ENCODE peak calls at places on chromosomes 5 and 9, in seven cellular contexts. V, H, J, G, X, E and M are unnamed samples. For H3K9me3, the result is how much of the 10 kb centered on the place peaks cover.

GRCh38 chr5:159133041-159133741 is 33.5 kb upstream of the EBF1 start:
- DNase-seq in V (peak), G (peak), E (no peak), H (peak), J (peak), X (peak), M (peak)

GRCh38 chr5:62306494-62307363 is 723 bp downstream of the KIF2A start:
- DNase-seq in E (peak), G (no peak), J (no peak), V (peak), H (peak), X (no peak), M (peak)

GRCh38 chr5:113212244-113212920 is 222.4 kb downstream of the TSSK1B start:
- DNase-seq in H (peak), G (no peak), V (no peak), X (no peak), J (peak), E (peak), M (no peak)

GRCh38 chr5:116078199-116078598 is 6.6 kb upstream of the COMMD10 start:
- DNase-seq in V (no peak), G (no peak), X (no peak), H (no peak), E (no peak), J (no peak), M (no peak)

GRCh38 chr9:19988281-19988680 is 199.4 kb upstream of the SLC24A2 start:
- DNase-seq in X (no peak), G (no peak), J (no peak), H (no peak), E (no peak), V (no peak), M (no peak)

GRCh38 chr5:97846646-97847045 is 663.6 kb upstream of the RIOK2 start:
- DNase-seq in X (no peak), V (no peak), E (no peak), H (no peak), J (no peak), G (no peak), M (no peak)

GRCh38 chr9:21994526-21994995 is at the start of gene CDKN2B-AS1:
- DNase-seq in H (peak), J (peak), G (peak), V (no peak), X (peak), E (peak), M (peak)

GRCh38 chr5:158658439-158659230 is 441.1 kb downstream of the EBF1 start:
- DNase-seq in X (no peak), E (no peak), G (no peak), V (no peak), H (peak), J (no peak), M (no peak)

GRCh38 chr5:33894566-33894965 is 2.8 kb upstream of the ADAMTS12 start:
- DNase-seq in V (no peak), G (no peak), X (no peak), E (no peak), H (peak), J (no peak), M (no peak)

GRCh38 chr9:129262261-129262660 is 84.2 kb upstream of the IER5L start:
- DNase-seq in G (no peak), X (no peak), H (no peak), E (no peak), V (no peak), J (no peak), M (no peak)

GRCh38 chr9:2810424-2811075 is 33.3 kb downstream of the PUM3 start:
- DNase-seq in G (no peak), H (no peak), E (no peak), X (no peak), V (no peak), J (no peak), M (no peak)

GRCh38 chr9:93949694-93950449 is 5.3 kb downstream of the BARX1 start:
- DNase-seq in E (no peak), J (no peak), X (peak), H (no peak), V (no peak), G (no peak), M (no peak)

GRCh38 chr5:168879929-168880328 is 300.8 kb upstream of the PANK3 start:
- DNase-seq in J (no peak), X (no peak), G (no peak), V (no peak), E (peak), H (no peak), M (no peak)

GRCh38 chr9:126558051-126558665 is 55.6 kb upstream of the LMX1B start:
- DNase-seq in E (peak), J (peak), H (peak), G (peak), V (peak), X (peak), M (peak)

GRCh38 chr9:137021979-137022619 is 5.9 kb downstream of the ABCA2 start:
- DNase-seq in X (peak), G (no peak), V (no peak), E (peak), J (no peak), H (peak), M (peak)

GRCh38 chr5:73867344-73868335 is 241.6 kb downstream of the ARHGEF28 start:
- DNase-seq in H (peak), V (no peak), E (no peak), J (no peak), X (no peak), G (no peak), M (no peak)

GRCh38 chr5:154477382-154478223 is 424 bp downstream of the HAND1 start:
- DNase-seq in E (no peak), G (no peak), X (no peak), J (no peak), V (no peak), H (peak), M (no peak)

GRCh38 chr9:31394040-31394473 is 990.4 kb upstream of the ACO1 start:
- DNase-seq in H (no peak), X (no peak), V (no peak), E (no peak), G (no peak), J (no peak), M (no peak)

GRCh38 chr5:122607818-122608217 is 167.1 kb upstream of the SNX2 start:
- DNase-seq in E (no peak), V (no peak), H (no peak), G (no peak), X (no peak), J (no peak), M (no peak)

GRCh38 chr5:54883374-54884194 is 101.8 kb downstream of the ESM1 start:
- DNase-seq in X (no peak), V (peak), E (peak), G (peak), J (peak), H (peak), M (peak)

GRCh38 chr9:109556786-109557185 is 58.7 kb upstream of the PTPN3 start:
- DNase-seq in J (no peak), E (no peak), V (no peak), G (no peak), X (no peak), H (no peak), M (no peak)

GRCh38 chr5:78638973-78639669 is 9.5 kb downstream of the LHFPL2 start:
- DNase-seq in G (no peak), J (no peak), H (no peak), X (no peak), V (no peak), E (no peak), M (no peak)

GRCh38 chr9:26413625-26414024 is 479.0 kb downstream of the CAAP1 start:
- DNase-seq in V (no peak), E (no peak), J (no peak), H (no peak), G (no peak), X (no peak), M (no peak)

GRCh38 chr9:79377315-79377855 is 194.4 kb upstream of the TLE4 start:
- DNase-seq in J (no peak), E (no peak), G (no peak), X (no peak), H (peak), V (no peak), M (no peak)

GRCh38 chr9:89522261-89522978 is 24.5 kb upstream of the SEMA4D start:
- DNase-seq in X (no peak), G (no peak), H (no peak), J (no peak), V (no peak), E (no peak), M (no peak)

GRCh38 chr9:109001275-109001676 is 12.0 kb downstream of the CTNNAL1 start:
- DNase-seq in E (no peak), H (peak), V (no peak), X (peak), J (no peak), G (no peak), M (no peak)

GRCh38 chr5:74063346-74063745 is 437.4 kb downstream of the ARHGEF28 start:
- DNase-seq in G (no peak), J (no peak), E (no peak), H (no peak), X (no peak), V (no peak), M (no peak)

GRCh38 chr5:77015938-77016569 is 14.2 kb upstream of the AGGF1 start:
- DNase-seq in E (no peak), J (no peak), H (peak), X (peak), G (no peak), V (no peak), M (no peak)
- TF ChIP-seq CTCF in E (no peak), J (no peak), H (peak), X (peak), G (no peak), V (no peak), M (peak)

DNA sequence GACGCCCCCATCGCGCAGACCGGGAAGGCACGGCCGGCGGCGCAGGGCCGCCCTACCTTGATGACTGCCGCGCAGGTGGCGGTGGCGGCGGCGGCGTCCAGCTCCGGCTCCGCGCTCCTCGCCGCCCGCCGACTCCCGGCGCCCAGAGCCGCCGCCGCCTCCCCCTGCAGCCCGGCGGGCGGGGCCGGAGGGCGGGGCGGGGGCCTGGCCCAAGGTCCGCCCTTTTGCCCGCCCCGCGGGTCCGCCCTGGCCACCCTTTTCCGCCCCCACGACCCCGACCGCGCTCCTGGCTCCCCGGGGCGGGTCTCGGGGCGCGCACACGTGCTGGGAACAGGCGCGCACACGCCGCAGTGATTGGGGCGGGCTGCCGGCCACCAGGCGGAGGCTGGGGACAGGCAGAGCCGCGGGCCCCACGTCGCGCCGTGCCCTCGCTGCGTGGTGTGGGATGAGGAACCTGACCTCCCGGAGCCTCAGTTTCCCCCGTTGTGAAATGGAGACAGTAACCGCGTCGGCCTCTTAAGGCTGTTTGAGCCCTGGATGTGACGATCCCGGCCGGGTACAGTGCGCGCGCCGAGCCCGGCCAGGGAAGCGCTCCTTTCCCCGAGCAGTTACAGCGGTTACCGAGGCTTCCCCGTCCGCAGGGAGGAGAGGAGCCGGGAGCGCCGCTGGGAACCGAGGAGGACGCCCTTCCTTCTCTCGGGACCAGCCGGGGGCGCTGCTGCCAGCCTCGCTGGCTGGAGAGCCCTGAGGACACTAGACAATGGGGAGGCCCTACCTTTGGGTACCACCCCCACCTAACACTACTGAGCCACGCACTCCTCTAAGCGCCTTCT is at the start of gene CORO2A:
- DNase-seq in J (peak), X (peak), H (peak), G (peak), E (peak), V (peak), M (peak)
- TF ChIP-seq POLR2A in J (no peak), X (no peak), H (no peak), G (peak), E (peak), V (peak), M (no peak)

DNA sequence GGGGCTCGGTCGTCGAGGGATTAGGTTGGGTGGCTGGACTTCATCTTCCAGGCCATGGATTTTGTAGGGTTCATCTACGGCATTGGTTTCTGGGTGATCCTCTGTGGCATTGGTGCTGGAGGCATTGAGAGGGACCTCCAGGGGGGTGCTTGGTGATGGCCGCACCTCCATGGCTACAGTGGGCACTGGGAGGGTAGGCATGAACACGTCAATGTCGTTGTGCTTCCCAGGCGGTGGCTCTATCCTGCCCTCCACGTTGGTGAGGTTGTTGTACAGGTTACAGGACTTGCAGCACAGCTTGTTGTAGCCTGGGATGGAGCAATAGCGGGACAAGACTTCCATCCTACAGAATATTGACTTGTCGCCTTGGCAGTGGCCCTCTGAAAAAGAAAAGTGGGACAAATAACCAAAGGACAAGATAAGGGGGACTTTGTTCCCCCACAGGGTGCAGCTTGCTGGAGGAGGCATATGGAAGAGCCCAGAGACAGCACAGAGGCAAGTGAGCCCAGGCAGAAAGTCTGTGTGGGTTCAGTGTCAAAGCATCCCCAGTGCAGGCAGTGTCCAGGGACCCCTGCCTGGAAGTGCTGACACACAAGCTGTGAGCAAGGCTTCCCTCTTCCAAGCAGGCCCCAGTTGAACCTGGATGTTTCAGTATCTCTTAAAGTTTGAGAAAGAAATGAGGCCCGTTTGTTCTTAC is 53.9 kb downstream of the ZNF354C start:
- DNase-seq in V (no peak), J (no peak), X (no peak), H (no peak), G (no peak), E (no peak), M (peak)
- H3K9me3 ChIP-seq in V (under half), J (under half), X (under half), H (under half), G (under half), E (under half), M (under half)

GRCh38 chr9:91256235-91256634 is 105.5 kb downstream of the AUH start:
- DNase-seq in V (no peak), X (no peak), J (no peak), H (no peak), E (no peak), G (no peak), M (no peak)

GRCh38 chr9:91248707-91249106 is 113.0 kb downstream of the AUH start:
- DNase-seq in X (no peak), V (no peak), H (peak), E (no peak), G (no peak), J (no peak), M (no peak)

GRCh38 chr9:91255327-91255726 is 106.4 kb downstream of the AUH start:
- DNase-seq in J (no peak), X (no peak), E (no peak), V (no peak), H (peak), G (no peak), M (no peak)

GRCh38 chr9:91258448-91258847 is 103.3 kb downstream of the AUH start:
- DNase-seq in H (no peak), G (no peak), J (no peak), X (no peak), V (no peak), E (no peak), M (no peak)

GRCh38 chr9:91253488-91253887 is 108.2 kb downstream of the AUH start:
- DNase-seq in X (peak), E (no peak), G (no peak), H (peak), J (no peak), V (no peak), M (no peak)
- TF ChIP-seq CTCF in X (peak), E (no peak), G (no peak), H (no peak), J (no peak), V (no peak), M (no peak)

GRCh38 chr9:112734892-112735291 is 15.7 kb upstream of the SNX30 start:
- DNase-seq in E (no peak), V (no peak), X (no peak), H (no peak), G (no peak), J (no peak), M (no peak)

GRCh38 chr9:112726428-112726827 is 8.5 kb upstream of the INIP start:
- DNase-seq in G (no peak), H (no peak), J (no peak), E (no peak), X (no peak), V (no peak), M (no peak)

GRCh38 chr9:112728401-112728800 is 10.5 kb upstream of the INIP start:
- DNase-seq in E (no peak), H (no peak), X (no peak), G (no peak), J (no peak), V (no peak), M (no peak)

DNA sequence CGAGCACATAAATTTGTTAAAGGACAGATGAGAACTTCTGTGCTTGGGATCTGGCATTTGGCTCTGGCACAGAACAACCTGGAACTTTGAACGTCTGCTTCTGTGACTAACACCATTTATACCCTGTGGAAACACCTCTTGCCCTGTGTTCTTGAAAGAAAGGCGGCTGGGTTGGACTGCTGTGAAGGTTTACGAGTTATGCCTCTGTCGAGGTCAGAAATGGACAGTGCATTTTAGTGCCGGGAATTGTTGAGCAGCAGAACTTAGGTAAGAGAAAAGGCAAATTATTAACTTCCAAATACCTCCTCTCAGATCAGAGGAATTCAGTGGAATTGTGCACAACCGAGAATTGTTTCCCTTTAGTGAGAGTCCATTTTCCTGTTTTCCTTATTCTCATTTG is 14.1 kb upstream of the INIP start:
- DNase-seq in V (no peak), G (no peak), X (no peak), H (no peak), J (no peak), E (no peak), M (no peak)
- TF ChIP-seq POLR2A in V (no peak), G (no peak), X (no peak), H (no peak), J (no peak), E (no peak), M (no peak)

GRCh38 chr5:1363160-1363559 is 18.3 kb upstream of the CLPTM1L start:
- DNase-seq in X (no peak), G (no peak), E (no peak), J (no peak), V (no peak), H (no peak), M (no peak)

GRCh38 chr5:1364211-1364610 is 19.3 kb upstream of the CLPTM1L start:
- DNase-seq in X (no peak), E (no peak), J (no peak), H (no peak), V (no peak), G (no peak), M (no peak)

GRCh38 chr5:1363581-1363980 is 18.7 kb upstream of the CLPTM1L start:
- DNase-seq in V (no peak), J (no peak), X (no peak), E (no peak), G (no peak), H (no peak), M (no peak)

GRCh38 chr5:1360861-1361260 is 16.0 kb upstream of the CLPTM1L start:
- DNase-seq in V (no peak), X (no peak), J (no peak), E (no peak), H (no peak), G (no peak), M (no peak)

GRCh38 chr5:1362242-1363015 is 17.5 kb upstream of the CLPTM1L start:
- DNase-seq in X (no peak), V (no peak), G (no peak), E (no peak), J (no peak), H (no peak), M (no peak)
- H3K9me3 ChIP-seq in X (under half), V (under half), G (under half), E (under half), J (under half), H (under half), M (under half)

DNA sequence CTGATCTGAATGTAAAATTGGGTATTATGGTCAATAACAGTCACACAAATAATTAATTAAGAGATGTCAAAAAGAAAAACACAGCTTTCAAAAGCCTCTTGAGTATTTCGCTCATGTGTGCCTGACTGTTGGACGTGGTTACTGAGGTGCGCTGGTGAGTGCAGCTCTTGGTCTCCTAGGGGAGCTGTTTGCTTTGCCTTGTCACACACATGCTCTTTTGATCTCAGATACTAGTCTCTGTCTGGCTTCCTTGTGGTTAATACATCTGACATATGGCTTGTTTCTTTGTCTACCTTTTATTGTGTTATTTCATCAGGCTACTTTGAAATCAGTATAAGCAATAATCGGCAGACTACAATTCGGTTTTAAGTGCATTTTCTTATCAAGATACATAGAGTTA is 51.5 kb downstream of the PCSK1 start:
- DNase-seq in J (no peak), E (peak), X (no peak), V (no peak), H (no peak), G (no peak), M (no peak)
- TF ChIP-seq CTCF in J (no peak), E (no peak), X (no peak), V (no peak), H (no peak), G (no peak), M (no peak)